ENCODE peak calls at places on chromosomes 2 and 18, in nine cellular contexts. C, E, T, D, X, N, J, F and V are unnamed samples.

GRCh38 chr2:152647417-152648010 is 69.7 kb downstream of the PRPF40A start:
- DNase-seq in C (no peak), E (no peak), T (peak), D (no peak), X (peak), N (no peak), J (no peak), F (no peak), V (peak)

GRCh38 chr18:44683566-44683965 is 2.9 kb downstream of the SETBP1 start:
- DNase-seq in C (no peak), E (no peak), T (peak), D (no peak), X (no peak), N (no peak), J (no peak), F (no peak), V (no peak)

GRCh38 chr2:8414946-8415869 is 266.6 kb upstream of the ID2 start:
- DNase-seq in C (no peak), E (no peak), T (no peak), D (no peak), X (no peak), N (no peak), J (no peak), F (peak), V (no peak)

GRCh38 chr2:232386740-232387450 is 8.3 kb downstream of the ALPP start:
- DNase-seq in C (no peak), E (no peak), T (no peak), D (peak), X (no peak), N (no peak), J (no peak), F (no peak), V (no peak)

GRCh38 chr18:49819768-49820662 is 6.7 kb upstream of the ACAA2 start:
- DNase-seq in C (peak), E (no peak), T (no peak), D (no peak), X (no peak), N (peak), J (no peak), F (peak), V (no peak)

GRCh38 chr2:37449686-37450392 is 105.4 kb downstream of the QPCT start:
- DNase-seq in C (no peak), E (no peak), T (no peak), D (no peak), X (no peak), N (no peak), J (no peak), F (no peak), V (no peak)

GRCh38 chr2:162210385-162210784 is 32.9 kb downstream of the FAP start:
- DNase-seq in C (no peak), E (no peak), T (no peak), D (no peak), X (no peak), N (no peak), J (no peak), F (no peak), V (no peak)

GRCh38 chr18:69874058-69874457 is 73.6 kb downstream of the CD226 start:
- DNase-seq in C (no peak), E (no peak), T (peak), D (no peak), X (no peak), N (no peak), J (no peak), F (no peak), V (no peak)

GRCh38 chr2:200453853-200454524 is 55.9 kb downstream of the KCTD18 start:
- DNase-seq in C (no peak), E (no peak), T (no peak), D (no peak), X (no peak), N (no peak), J (no peak), F (no peak), V (no peak)

GRCh38 chr18:42030586-42031182 is 75.7 kb downstream of the PIK3C3 start:
- DNase-seq in C (no peak), E (peak), T (peak), D (peak), X (peak), N (no peak), J (no peak), F (no peak), V (peak)

GRCh38 chr18:48345596-48345995 is 63.6 kb downstream of the ZBTB7C start:
- DNase-seq in C (no peak), E (no peak), T (peak), D (peak), X (no peak), N (no peak), J (no peak), F (no peak), V (no peak)

GRCh38 chr2:73069855-73070650 is 1.5 kb downstream of the SFXN5 start:
- DNase-seq in C (peak), E (no peak), T (no peak), D (no peak), X (peak), N (peak), J (no peak), F (peak), V (peak)

GRCh38 chr2:69041214-69041613 is 28.2 kb downstream of the ANTXR1 start:
- DNase-seq in C (no peak), E (no peak), T (no peak), D (no peak), X (no peak), N (no peak), J (no peak), F (no peak), V (no peak)

GRCh38 chr2:241886840-241887447 is 17.4 kb downstream of the RTP5 start:
- DNase-seq in C (no peak), E (no peak), T (no peak), D (no peak), X (no peak), N (no peak), J (no peak), F (no peak), V (no peak)

GRCh38 chr2:25265022-25265421 is 76.7 kb downstream of the DNMT3A start:
- DNase-seq in C (no peak), E (no peak), T (no peak), D (no peak), X (no peak), N (no peak), J (no peak), F (no peak), V (no peak)

GRCh38 chr18:9814431-9814830 is 71.3 kb upstream of the TXNDC2 start:
- DNase-seq in C (no peak), E (peak), T (peak), D (no peak), X (no peak), N (no peak), J (peak), F (no peak), V (no peak)

GRCh38 chr2:120570001-120570400 is 165.7 kb upstream of the GLI2 start:
- DNase-seq in C (no peak), E (no peak), T (no peak), D (no peak), X (no peak), N (no peak), J (no peak), F (no peak), V (no peak)

GRCh38 chr2:109237792-109238191 is 108.8 kb downstream of the SH3RF3 start:
- DNase-seq in C (no peak), E (no peak), T (no peak), D (no peak), X (no peak), N (no peak), J (no peak), F (no peak), V (no peak)

GRCh38 chr18:8424917-8425725 is 184.1 kb upstream of the RAB12 start:
- DNase-seq in C (no peak), E (no peak), T (peak), D (no peak), X (no peak), N (no peak), J (peak), F (no peak), V (no peak)